ENCODE peak calls at places on chromosomes 16 and 17, in six cellular contexts. H is effector CD4-positive, alpha-beta T cell; U is EL; B is NCI-H226; A is T-helper 2 cell; K is skeletal muscle cell. Y is an unnamed sample.

GRCh38 chr17:20270336-20270735 is 197.0 kb downstream of the LGALS9B start:
- DNase-seq in A (no peak), B (no peak), H (no peak), U (no peak), K (no peak), Y (no peak)

GRCh38 chr17:30398328-30399041 is 19.8 kb downstream of the CPD start:
- DNase-seq in A (no peak), K (no peak), B (no peak), H (no peak), U (no peak), Y (no peak)

GRCh38 chr17:33687831-33688230 is 394.7 kb upstream of the ASIC2 start:
- DNase-seq in B (no peak), A (no peak), K (no peak), U (no peak), H (no peak), Y (no peak)

GRCh38 chr16:48366165-48367093 is 18.8 kb downstream of the SIAH1 start:
- DNase-seq in K (peak), H (peak), U (peak), A (peak), B (peak), Y (peak)

GRCh38 chr16:14098081-14098480 is 27.0 kb downstream of the MRTFB start:
- DNase-seq in B (no peak), H (no peak), K (no peak), U (peak), A (no peak), Y (no peak)

GRCh38 chr16:30641378-30641982 is 9.3 kb upstream of the PRR14 start:
- DNase-seq in K (no peak), U (no peak), H (no peak), B (no peak), A (no peak), Y (no peak)

GRCh38 chr16:4317471-4318170 is 1.8 kb downstream of the GLIS2 start:
- DNase-seq in B (peak), H (no peak), K (no peak), U (peak), A (no peak), Y (peak)

GRCh38 chr17:44767493-44767892 is 8.7 kb downstream of the ADAM11 start:
- DNase-seq in K (no peak), U (no peak), B (no peak), A (no peak), H (no peak), Y (no peak)

GRCh38 chr17:19578545-19578944 is 44.9 kb downstream of the SLC47A1 start:
- DNase-seq in H (no peak), B (no peak), U (peak), K (no peak), A (no peak), Y (no peak)

GRCh38 chr16:24721830-24722238 is 7.6 kb upstream of the TNRC6A start:
- DNase-seq in A (no peak), K (no peak), H (no peak), U (no peak), B (no peak), Y (no peak)

GRCh38 chr17:37828313-37829124 is 83.7 kb upstream of the HNF1B start:
- DNase-seq in K (no peak), H (no peak), U (peak), B (peak), A (no peak), Y (peak)

GRCh38 chr17:80124351-80124981 is 22.5 kb downstream of the EIF4A3 start:
- DNase-seq in U (peak), B (no peak), K (no peak), A (no peak), H (no peak), Y (peak)

GRCh38 chr17:48054238-48055185 is 6.4 kb downstream of the NFE2L1 start:
- DNase-seq in A (no peak), K (peak), U (no peak), B (peak), H (no peak), Y (peak)

GRCh38 chr17:51435641-51436091 is 175.3 kb downstream of the UTP18 start:
- DNase-seq in A (peak), H (peak), U (peak), B (no peak), K (no peak), Y (peak)

GRCh38 chr17:76384222-76384986 is at the start of gene SPHK1:
- DNase-seq in U (peak), K (peak), A (peak), H (peak), B (peak), Y (peak)

GRCh38 chr17:63932008-63932561 is at the start of gene CD79B:
- DNase-seq in K (no peak), U (no peak), B (no peak), A (no peak), H (no peak), Y (no peak)

GRCh38 chr17:33786478-33786877 is 468.6 kb upstream of the CCL2 start:
- DNase-seq in A (no peak), K (no peak), B (no peak), H (no peak), U (no peak), Y (no peak)

GRCh38 chr16:13377143-13377542 is 475.7 kb downstream of the SHISA9 start:
- DNase-seq in B (no peak), K (no peak), A (no peak), H (no peak), U (no peak), Y (no peak)

GRCh38 chr16:17138801-17139200 is 332.0 kb downstream of the XYLT1 start:
- DNase-seq in H (no peak), K (no peak), U (peak), A (no peak), B (no peak), Y (no peak)

GRCh38 chr16:86498155-86498651 is 12.1 kb upstream of the FOXF1 start:
- DNase-seq in A (no peak), K (no peak), U (no peak), B (no peak), H (no peak), Y (no peak)

GRCh38 chr16:57256601-57257395 is 11.7 kb downstream of the ARL2BP start:
- DNase-seq in B (no peak), H (no peak), U (no peak), K (no peak), A (no peak), Y (no peak)

GRCh38 chr16:54462151-54462651 is 175.6 kb upstream of the IRX3 start:
- DNase-seq in B (no peak), U (peak), H (no peak), K (peak), A (no peak), Y (no peak)

GRCh38 chr17:66948061-66948750 is 16.3 kb upstream of the CACNG4 start:
- DNase-seq in H (no peak), B (no peak), U (no peak), A (no peak), K (no peak), Y (no peak)

GRCh38 chr17:49944451-49944850 is 24.5 kb upstream of the DLX4 start:
- DNase-seq in B (no peak), U (no peak), K (no peak), H (no peak), A (no peak), Y (no peak)

GRCh38 chr16:19860146-19861030 is 24.3 kb downstream of the GPRC5B start:
- DNase-seq in H (no peak), B (peak), U (no peak), K (peak), A (no peak), Y (peak)

GRCh38 chr17:58200024-58200633 is 7.6 kb downstream of the EPX start:
- DNase-seq in U (peak), A (peak), K (no peak), H (peak), B (no peak), Y (peak)

GRCh38 chr17:21532763-21533385 is 156.7 kb downstream of the KCNJ12 start:
- DNase-seq in U (no peak), B (no peak), K (no peak), A (no peak), H (no peak), Y (no peak)

GRCh38 chr16:21599994-21600773 is 807 bp downstream of the METTL9 start:
- DNase-seq in B (peak), A (no peak), H (peak), K (no peak), U (peak), Y (peak)

GRCh38 chr16:15650698-15651161 is 685 bp downstream of the NDE1 start:
- DNase-seq in B (no peak), H (peak), A (peak), K (no peak), U (peak), Y (peak)

GRCh38 chr17:9313346-9313745 is 262.3 kb downstream of the STX8 start:
- DNase-seq in K (no peak), B (no peak), H (no peak), U (no peak), A (no peak), Y (no peak)

Y was measured in iris pigment epithelial cell.